ENCODE peak calls at places on chromosomes 1 and 21, in nine cellular contexts. One of them, this sample, is unnamed.

GRCh38 chr1:43376723-43377235 is 9.0 kb upstream of the ELOVL1 start:
- DNase-seq in KG1: no peak
- DNase-seq in osteocyte: no peak
- DNase-seq in EH: no peak
- DNase-seq in left ventricle myocardium superior: no peak
- DNase-seq in transverse colon: no peak
- DNase-seq in activated naive CD4-positive, alpha-beta T cell: no peak
- DNase-seq in heart right ventricle: no peak
- DNase-seq in body of pancreas: no peak
- DNase-seq in this sample: no peak

GRCh38 chr1:200877839-200878551 is 5.2 kb downstream of the GPR25 start:
- DNase-seq in KG1: no peak
- DNase-seq in body of pancreas: no peak
- DNase-seq in heart right ventricle: no peak
- DNase-seq in osteocyte: no peak
- DNase-seq in left ventricle myocardium superior: no peak
- DNase-seq in activated naive CD4-positive, alpha-beta T cell: no peak
- DNase-seq in transverse colon: no peak
- DNase-seq in EH: no peak
- DNase-seq in this sample: no peak

GRCh38 chr1:162720996-162721395 is 69.5 kb upstream of the HSD17B7 start:
- DNase-seq in activated naive CD4-positive, alpha-beta T cell: no peak
- DNase-seq in EH: peak
- DNase-seq in body of pancreas: no peak
- DNase-seq in heart right ventricle: no peak
- DNase-seq in KG1: no peak
- DNase-seq in left ventricle myocardium superior: no peak
- DNase-seq in transverse colon: no peak
- DNase-seq in osteocyte: no peak
- DNase-seq in this sample: no peak

GRCh38 chr21:41759926-41760325 is 6.9 kb downstream of the RIPK4 start:
- DNase-seq in KG1: no peak
- DNase-seq in EH: peak
- DNase-seq in body of pancreas: no peak
- DNase-seq in heart right ventricle: no peak
- DNase-seq in activated naive CD4-positive, alpha-beta T cell: no peak
- DNase-seq in transverse colon: no peak
- DNase-seq in left ventricle myocardium superior: no peak
- DNase-seq in osteocyte: no peak
- DNase-seq in this sample: no peak

GRCh38 chr1:66519988-66520387 is 14.0 kb upstream of the SGIP1 start:
- DNase-seq in KG1: no peak
- DNase-seq in body of pancreas: no peak
- DNase-seq in EH: no peak
- DNase-seq in heart right ventricle: no peak
- DNase-seq in transverse colon: no peak
- DNase-seq in osteocyte: no peak
- DNase-seq in left ventricle myocardium superior: no peak
- DNase-seq in activated naive CD4-positive, alpha-beta T cell: no peak
- DNase-seq in this sample: no peak

GRCh38 chr21:43916691-43917514 is 51.9 kb downstream of the AGPAT3 start:
- DNase-seq in left ventricle myocardium superior: no peak
- DNase-seq in osteocyte: no peak
- DNase-seq in activated naive CD4-positive, alpha-beta T cell: peak
- DNase-seq in body of pancreas: no peak
- DNase-seq in KG1: peak
- DNase-seq in EH: no peak
- DNase-seq in transverse colon: no peak
- DNase-seq in heart right ventricle: no peak
- DNase-seq in this sample: no peak

GRCh38 chr1:212607206-212607923 is 1.2 kb upstream of the ATF3 start:
- DNase-seq in left ventricle myocardium superior: peak
- DNase-seq in heart right ventricle: peak
- DNase-seq in EH: no peak
- DNase-seq in osteocyte: no peak
- DNase-seq in KG1: no peak
- DNase-seq in activated naive CD4-positive, alpha-beta T cell: no peak
- DNase-seq in transverse colon: peak
- DNase-seq in body of pancreas: peak
- DNase-seq in this sample: no peak

GRCh38 chr1:29128739-29129138 is 5.0 kb upstream of the TMEM200B start:
- DNase-seq in KG1: no peak
- DNase-seq in osteocyte: no peak
- DNase-seq in activated naive CD4-positive, alpha-beta T cell: no peak
- DNase-seq in EH: no peak
- DNase-seq in transverse colon: no peak
- DNase-seq in left ventricle myocardium superior: no peak
- DNase-seq in body of pancreas: no peak
- DNase-seq in heart right ventricle: no peak
- DNase-seq in this sample: no peak

GRCh38 chr1:156697481-156697880 is 7.9 kb downstream of the CRABP2 start:
- DNase-seq in body of pancreas: no peak
- DNase-seq in EH: no peak
- DNase-seq in KG1: no peak
- DNase-seq in heart right ventricle: no peak
- DNase-seq in transverse colon: no peak
- DNase-seq in osteocyte: no peak
- DNase-seq in activated naive CD4-positive, alpha-beta T cell: no peak
- DNase-seq in left ventricle myocardium superior: no peak
- DNase-seq in this sample: no peak

GRCh38 chr21:45309541-45310381 is 22.1 kb upstream of the POFUT2 start:
- DNase-seq in osteocyte: no peak
- DNase-seq in left ventricle myocardium superior: no peak
- DNase-seq in heart right ventricle: no peak
- DNase-seq in activated naive CD4-positive, alpha-beta T cell: no peak
- DNase-seq in body of pancreas: peak
- DNase-seq in KG1: no peak
- DNase-seq in transverse colon: no peak
- DNase-seq in EH: no peak
- DNase-seq in this sample: no peak

GRCh38 chr1:215517441-215517891 is 49.6 kb upstream of the KCTD3 start:
- DNase-seq in osteocyte: no peak
- DNase-seq in KG1: no peak
- DNase-seq in heart right ventricle: no peak
- DNase-seq in EH: peak
- DNase-seq in activated naive CD4-positive, alpha-beta T cell: no peak
- DNase-seq in left ventricle myocardium superior: no peak
- DNase-seq in body of pancreas: no peak
- DNase-seq in transverse colon: no peak
- DNase-seq in this sample: no peak

GRCh38 chr1:16195518-16195905 is 16.9 kb downstream of the ARHGEF19 start:
- DNase-seq in osteocyte: no peak
- DNase-seq in transverse colon: no peak
- DNase-seq in heart right ventricle: no peak
- DNase-seq in activated naive CD4-positive, alpha-beta T cell: no peak
- DNase-seq in EH: no peak
- DNase-seq in KG1: no peak
- DNase-seq in body of pancreas: no peak
- DNase-seq in left ventricle myocardium superior: no peak
- DNase-seq in this sample: no peak

GRCh38 chr21:32768530-32768929 is 3.0 kb downstream of the PAXBP1 start:
- DNase-seq in EH: no peak
- DNase-seq in activated naive CD4-positive, alpha-beta T cell: no peak
- DNase-seq in KG1: no peak
- DNase-seq in heart right ventricle: no peak
- DNase-seq in osteocyte: no peak
- DNase-seq in body of pancreas: no peak
- DNase-seq in transverse colon: no peak
- DNase-seq in left ventricle myocardium superior: no peak
- DNase-seq in this sample: no peak

GRCh38 chr1:200837931-200838571 is 34.7 kb upstream of the GPR25 start:
- DNase-seq in osteocyte: no peak
- DNase-seq in left ventricle myocardium superior: no peak
- DNase-seq in heart right ventricle: no peak
- DNase-seq in EH: peak
- DNase-seq in transverse colon: no peak
- DNase-seq in body of pancreas: no peak
- DNase-seq in activated naive CD4-positive, alpha-beta T cell: no peak
- DNase-seq in KG1: no peak
- DNase-seq in this sample: no peak

GRCh38 chr1:241228339-241228738 is 128.7 kb downstream of the RGS7 start:
- DNase-seq in left ventricle myocardium superior: no peak
- DNase-seq in heart right ventricle: no peak
- DNase-seq in body of pancreas: no peak
- DNase-seq in EH: no peak
- DNase-seq in KG1: no peak
- DNase-seq in osteocyte: no peak
- DNase-seq in transverse colon: no peak
- DNase-seq in activated naive CD4-positive, alpha-beta T cell: no peak
- DNase-seq in this sample: no peak

This sample was measured in thoracic aorta.